ENCODE peak calls at places on chromosomes 13 and 19, in seven cellular contexts. Z is PC-9, Q is fibroblast of lung, S is OCI-LY7, E is mammary epithelial cell, L is H1, W is IMR-90. M is an unnamed sample.

GRCh38 chr19:44738603-44739585 is 9.6 kb upstream of the BCL3 start:
- DNase-seq in Z (peak; percentile 56), Q (peak; percentile 36), S (no peak), E (no peak), L (no peak), W (no peak), M (no peak)

GRCh38 chr13:85241045-85241444 is 558.2 kb downstream of the SLITRK6 start:
- DNase-seq in Z (no peak), Q (peak; percentile 80), S (no peak), E (peak; percentile 73), L (no peak), W (peak; percentile 44), M (no peak)

GRCh38 chr19:38647966-38648788 is 728 bp downstream of the ACTN4 start:
- DNase-seq in Z (no peak), Q (no peak), S (no peak), E (no peak), L (no peak), W (no peak), M (peak; percentile 88)

GRCh38 chr13:21638319-21639282 is 32.3 kb upstream of the FGF9 start:
- DNase-seq in Z (no peak), Q (no peak), S (peak; percentile 40), E (peak; percentile 75), L (no peak), W (peak; percentile 4), M (no peak)

GRCh38 chr19:7109678-7110289 is 40.3 kb downstream of the ZNF557 start:
- DNase-seq in Z (no peak), Q (peak; percentile 22), S (no peak), E (no peak), L (peak; percentile 59), W (no peak), M (peak; percentile 57)

GRCh38 chr13:107713314-107713713 is 502.0 kb downstream of the LIG4 start:
- DNase-seq in Z (no peak), Q (peak; percentile 18), S (no peak), E (no peak), L (no peak), W (no peak), M (no peak)

GRCh38 chr13:102838982-102839381 is 6.8 kb upstream of the ERCC5 start:
- DNase-seq in Z (no peak), Q (no peak), S (no peak), E (no peak), L (no peak), W (no peak), M (no peak)

GRCh38 chr19:873084-874019 is 13.9 kb downstream of the CFD start:
- DNase-seq in Z (no peak), Q (peak; percentile 55), S (peak; percentile 94), E (peak; percentile 11), L (no peak), W (peak; percentile 31), M (no peak)

GRCh38 chr19:7386769-7387168 is 38.0 kb downstream of the ARHGEF18 start:
- DNase-seq in Z (no peak), Q (no peak), S (no peak), E (no peak), L (no peak), W (no peak), M (no peak)

GRCh38 chr13:37505531-37505930 is 93.0 kb downstream of the POSTN start:
- DNase-seq in Z (no peak), Q (no peak), S (no peak), E (no peak), L (no peak), W (no peak), M (no peak)

GRCh38 chr19:3409346-3410064 is 43.1 kb downstream of the NFIC start:
- DNase-seq in Z (no peak), Q (no peak), S (no peak), E (no peak), L (no peak), W (no peak), M (peak; percentile 53)

GRCh38 chr13:59531571-59532091 is 632.1 kb downstream of the DIAPH3 start:
- DNase-seq in Z (no peak), Q (peak; percentile 87), S (no peak), E (peak; percentile 51), L (no peak), W (peak; percentile 89), M (no peak)

GRCh38 chr13:112970552-112971287 is 1.7 kb downstream of the MCF2L start:
- DNase-seq in Z (no peak), Q (no peak), S (no peak), E (no peak), L (no peak), W (no peak), M (peak; percentile 38)

GRCh38 chr19:36915992-36916830 is at the start of the genes ZNF568 and ZNF829:
- DNase-seq in Z (peak; percentile 77), Q (peak; percentile 90), S (no peak), E (peak; percentile 89), L (peak; percentile 83), W (peak; percentile 83), M (peak; percentile 92)

GRCh38 chr13:29104461-29104860 is 284.3 kb downstream of the MTUS2 start:
- DNase-seq in Z (no peak), Q (no peak), S (no peak), E (no peak), L (no peak), W (no peak), M (no peak)

GRCh38 chr19:20912973-20913372 is 10.1 kb upstream of the ZNF85 start:
- DNase-seq in Z (no peak), Q (no peak), S (no peak), E (peak; percentile 36), L (no peak), W (no peak), M (no peak)

GRCh38 chr19:6752257-6753177 is 13.0 kb downstream of the TRIP10 start:
- DNase-seq in Z (no peak), Q (no peak), S (no peak), E (no peak), L (no peak), W (no peak), M (peak; percentile 74)

GRCh38 chr13:99214232-99214631 is 13.6 kb downstream of the UBAC2 start:
- DNase-seq in Z (peak; percentile 5), Q (no peak), S (no peak), E (peak; percentile 41), L (no peak), W (no peak), M (no peak)

GRCh38 chr13:53092931-53093330 is 64.3 kb downstream of the OLFM4 start:
- DNase-seq in Z (no peak), Q (no peak), S (no peak), E (no peak), L (no peak), W (no peak), M (no peak)

GRCh38 chr19:1063030-1063908 is 3.7 kb upstream of the ARHGAP45 start:
- DNase-seq in Z (peak; percentile 58), Q (no peak), S (peak; percentile 90), E (no peak), L (no peak), W (no peak), M (no peak)

GRCh38 chr19:42273407-42274064 is 4.5 kb downstream of the CIC start:
- DNase-seq in Z (no peak), Q (no peak), S (no peak), E (no peak), L (no peak), W (no peak), M (no peak)

GRCh38 chr13:85194482-85194881 is 604.7 kb downstream of the SLITRK6 start:
- DNase-seq in Z (no peak), Q (no peak), S (no peak), E (no peak), L (no peak), W (no peak), M (no peak)

GRCh38 chr13:25691654-25692053 is 319.9 kb downstream of the ATP8A2 start:
- DNase-seq in Z (no peak), Q (no peak), S (no peak), E (no peak), L (no peak), W (no peak), M (no peak)

GRCh38 chr19:16380314-16380695 is 55.7 kb downstream of the KLF2 start:
- DNase-seq in Z (no peak), Q (no peak), S (no peak), E (no peak), L (no peak), W (no peak), M (no peak)

GRCh38 chr13:75359266-75359665 is 122.7 kb downstream of the TBC1D4 start:
- DNase-seq in Z (no peak), Q (peak; percentile 98), S (no peak), E (peak; percentile 86), L (peak; percentile 19), W (peak; percentile 94), M (peak; percentile 91)

GRCh38 chr13:31908696-31909386 is 122.7 kb upstream of the FRY start:
- DNase-seq in Z (no peak), Q (no peak), S (no peak), E (no peak), L (no peak), W (no peak), M (no peak)

DNA sequence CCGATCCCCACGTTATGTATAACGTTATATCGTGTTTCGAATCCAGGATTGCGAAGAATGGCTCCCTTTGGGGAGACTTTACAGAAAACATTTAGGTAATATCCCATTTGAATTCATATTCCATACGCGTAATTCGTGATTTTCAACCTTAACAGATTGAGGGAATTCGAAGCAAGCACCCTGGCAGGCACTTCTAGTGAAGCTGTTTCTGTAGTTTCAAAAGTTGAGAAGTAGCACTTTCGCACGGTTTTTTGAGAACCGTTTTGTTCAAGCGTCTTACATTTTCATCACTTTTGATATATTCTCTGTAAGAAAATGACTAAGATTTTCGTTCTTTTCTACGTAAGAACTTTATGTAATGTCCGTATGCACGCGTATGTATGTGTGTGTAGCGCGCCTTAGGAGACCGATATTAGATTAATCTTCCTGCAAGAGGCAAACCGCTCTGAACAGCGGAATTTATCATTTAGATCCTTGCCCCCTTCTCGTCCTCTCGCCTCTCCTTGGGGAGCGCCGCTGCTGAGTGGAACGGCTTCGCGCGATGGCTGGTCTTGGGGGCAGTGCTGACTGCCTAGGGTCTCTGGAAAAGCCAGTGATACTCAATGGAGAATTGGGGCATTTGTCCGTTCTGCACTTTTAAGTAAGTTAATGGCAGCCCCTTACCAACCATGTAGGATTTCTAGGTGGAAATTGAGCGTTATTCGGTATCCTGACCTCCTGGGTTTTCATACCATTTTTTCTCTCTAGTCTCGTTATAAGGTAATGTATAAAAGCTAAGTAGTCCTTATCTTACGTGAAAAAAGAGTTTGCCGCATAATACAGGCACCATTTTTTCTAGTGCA is 4.8 kb downstream of the MAB21L1 start:
- DNase-seq in Z (no peak), Q (no peak), S (no peak), E (no peak), L (no peak), W (no peak), M (peak; percentile 63)
- TF ChIP-seq CTCF in Z (no peak), Q (no peak), S (no peak), E (no peak), L (no peak), W (no peak), M (no peak)

GRCh38 chr13:50318887-50319286 is 303.6 kb downstream of the KCNRG start:
- DNase-seq in Z (no peak), Q (no peak), S (no peak), E (no peak), L (no peak), W (no peak), M (no peak)
- H3K4me2 ChIP-seq in Z (no peak overlapping the region), Q (no peak overlapping the region), S (no peak overlapping the region), E (no peak overlapping the region), L (no peak overlapping the region), W (no peak overlapping the region), M (no peak overlapping the region)

GRCh38 chr19:17471410-17472125 is 1.2 kb downstream of the SLC27A1 start:
- DNase-seq in Z (no peak), Q (no peak), S (no peak), E (no peak), L (no peak), W (no peak), M (peak; percentile 19)
- H3K4me1 ChIP-seq in Z (peaks cover 37% of the 10 kb centered on the region), Q (peaks cover 11% of the 10 kb centered on the region), S (peaks cover 26% of the 10 kb centered on the region), E (peaks cover 28% of the 10 kb centered on the region), L (no peaks in the 10 kb centered on the region), W (peaks cover 18% of the 10 kb centered on the region), M (peaks cover 39% of the 10 kb centered on the region)

GRCh38 chr19:10936661-10937084 is 8.1 kb downstream of the TIMM29 start:
- DNase-seq in Z (peak; percentile 75), Q (peak; percentile 75), S (peak; percentile 88), E (peak; percentile 64), L (no peak), W (peak; percentile 81), M (peak; percentile 79)
- TF ChIP-seq CTCF in Z (peak; percentile 84), Q (peak; percentile 65), S (peak; percentile 79), E (peak; percentile 44), L (peak; percentile 72), W (peak; percentile 71), M (peak; percentile 57)